ENCODE peak calls at places on chromosomes 11 and 22, in five cellular contexts. V, Q, C, B and M are unnamed samples.

GRCh38 chr11:65488273-65489058 is 10.4 kb upstream of the MALAT1 start:
- DNase-seq in V (no peak), Q (peak; percentile 71), C (no peak), B (peak; percentile 21), M (peak; percentile 85)

GRCh38 chr11:115580927-115581680 is 76.9 kb upstream of the CADM1 start:
- DNase-seq in V (no peak), Q (no peak), C (peak; percentile 48), B (peak; percentile 37), M (no peak)

GRCh38 chr11:40241524-40242037 is 1217.9 kb downstream of the LRRC4C start:
- DNase-seq in V (no peak), Q (no peak), C (no peak), B (peak; percentile 39), M (peak; percentile 17)

GRCh38 chr11:19374189-19374588 is 133.4 kb upstream of the E2F8 start:
- DNase-seq in V (no peak), Q (no peak), C (no peak), B (no peak), M (no peak)

GRCh38 chr11:118306556-118306955 is 2.0 kb downstream of the CD3E start:
- DNase-seq in V (no peak), Q (no peak), C (no peak), B (no peak), M (no peak)

GRCh38 chr11:128334311-128335044 is 252.9 kb downstream of the ETS1 start:
- DNase-seq in V (no peak), Q (no peak), C (no peak), B (no peak), M (no peak)

GRCh38 chr11:76443254-76443935 is 1.4 kb upstream of the EMSY start:
- DNase-seq in V (no peak), Q (no peak), C (no peak), B (no peak), M (no peak)

GRCh38 chr22:20436309-20437252 is 1.0 kb downstream of the SCARF2 start:
- DNase-seq in V (no peak), Q (no peak), C (no peak), B (no peak), M (peak; percentile 68)

GRCh38 chr22:27686534-27686933 is 115.0 kb downstream of the MN1 start:
- DNase-seq in V (peak; percentile 50), Q (no peak), C (no peak), B (peak; percentile 51), M (peak; percentile 31)

GRCh38 chr11:7573558-7574296 is 59.9 kb downstream of the PPFIBP2 start:
- DNase-seq in V (no peak), Q (no peak), C (peak; percentile 25), B (no peak), M (no peak)

GRCh38 chr22:39938509-39938908 is 21.7 kb upstream of the TMA7B start:
- DNase-seq in V (no peak), Q (no peak), C (no peak), B (no peak), M (no peak)

GRCh38 chr11:64387916-64388315 is 29.0 kb downstream of the RPS6KA4 start:
- DNase-seq in V (no peak), Q (no peak), C (no peak), B (no peak), M (no peak)

GRCh38 chr22:32502346-32502745 is 27.7 kb downstream of the FBXO7 start:
- DNase-seq in V (no peak), Q (no peak), C (no peak), B (no peak), M (no peak)

GRCh38 chr11:45078236-45079074 is 68.0 kb upstream of the PRDM11 start:
- DNase-seq in V (peak; percentile 14), Q (no peak), C (no peak), B (no peak), M (peak; percentile 59)